ENCODE peak calls at places on chromosomes 1 and 21, in nine cellular contexts. L is ovary, E is stomach, A is colonic mucosa, P is PC-3, N is right lobe of liver, T is endodermal cell, R is left ventricle myocardium inferior, G is tibial nerve. S is an unnamed sample. For H3K4me1, the result is how much of the 10 kb centered on the place peaks cover.

GRCh38 chr1:226201029-226201593 is 14.6 kb upstream of the ACBD3 start:
- DNase-seq in L (no peak), E (no peak), A (no peak), P (peak), N (no peak), T (peak), R (no peak), G (no peak), S (no peak)

GRCh38 chr1:239725933-239726332 is 339.6 kb downstream of the CHRM3 start:
- DNase-seq in L (no peak), E (no peak), A (no peak), P (no peak), N (no peak), T (no peak), R (no peak), G (no peak), S (no peak)

GRCh38 chr21:42038826-42039425 is 28.8 kb upstream of the ZBTB21 start:
- DNase-seq in L (no peak), E (no peak), A (no peak), P (no peak), N (no peak), T (no peak), R (no peak), G (no peak), S (no peak)

GRCh38 chr1:34312359-34312758 is 135.7 kb downstream of the C1orf94 start:
- DNase-seq in L (no peak), E (no peak), A (no peak), P (no peak), N (no peak), T (no peak), R (no peak), G (no peak), S (no peak)

GRCh38 chr1:42932442-42932941 is 26.2 kb downstream of the SLC2A1 start:
- DNase-seq in L (no peak), E (no peak), A (peak), P (no peak), N (no peak), T (peak), R (no peak), G (no peak), S (no peak)

GRCh38 chr1:55364216-55364615 is 149.1 kb upstream of the USP24 start:
- DNase-seq in L (no peak), E (no peak), A (no peak), P (no peak), N (no peak), T (no peak), R (no peak), G (no peak), S (no peak)

GRCh38 chr1:3211582-3211981 is 142.6 kb downstream of the PRDM16 start:
- DNase-seq in L (no peak), E (no peak), A (no peak), P (no peak), N (no peak), T (no peak), R (no peak), G (no peak), S (no peak)

GRCh38 chr1:89198500-89199072 is at the start of gene GBP4:
- DNase-seq in L (peak), E (peak), A (peak), P (peak), N (peak), T (peak), R (peak), G (no peak), S (peak)

GRCh38 chr21:22297575-22297974 is 1299.4 kb downstream of the NCAM2 start:
- DNase-seq in L (no peak), E (no peak), A (no peak), P (no peak), N (no peak), T (no peak), R (no peak), G (no peak), S (no peak)

GRCh38 chr1:53111073-53111556 is 31.3 kb downstream of the SLC1A7 start:
- DNase-seq in L (no peak), E (peak), A (peak), P (peak), N (peak), T (no peak), R (no peak), G (no peak), S (no peak)

GRCh38 chr1:32818804-32819541 is 1.5 kb downstream of the S100PBP start:
- DNase-seq in L (no peak), E (no peak), A (peak), P (no peak), N (no peak), T (no peak), R (no peak), G (no peak), S (no peak)

DNA sequence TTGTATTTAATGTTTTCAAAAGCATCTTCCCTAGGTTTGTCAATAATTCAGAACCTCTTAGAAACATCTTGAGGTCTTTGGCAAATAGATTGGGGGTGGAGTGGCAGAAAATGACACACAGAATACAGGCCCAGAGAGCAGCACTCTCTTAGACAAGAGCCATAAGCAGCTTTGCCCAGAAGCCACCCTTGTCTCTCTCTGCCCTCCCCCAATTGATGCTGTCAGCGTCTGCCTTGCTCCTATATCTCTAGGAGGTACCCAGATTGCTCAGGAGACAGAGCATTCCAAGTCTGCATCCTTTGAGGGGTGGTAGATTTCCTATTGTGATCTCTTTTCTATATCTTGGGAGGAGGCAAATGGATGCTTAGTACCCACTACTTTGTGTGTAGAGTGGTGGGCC is 1.7 kb downstream of the RGL1 start:
- DNase-seq in L (no peak), E (no peak), A (no peak), P (no peak), N (no peak), T (no peak), R (no peak), G (no peak), S (no peak)
- H3K4me3 ChIP-seq in L (peak), E (peak), A (peak), P (no peak), N (peak), T (peak), R (peak), G (peak), S (peak)

GRCh38 chr1:209727286-209727685 is 22.6 kb downstream of the HSD11B1 start:
- DNase-seq in L (no peak), E (no peak), A (no peak), P (no peak), N (no peak), T (no peak), R (no peak), G (no peak), S (no peak)
- TF ChIP-seq CTCF in L (no peak), E (no peak), A (no peak), P (no peak), N (no peak), T (no peak), R (no peak), G (no peak), S (no peak)

DNA sequence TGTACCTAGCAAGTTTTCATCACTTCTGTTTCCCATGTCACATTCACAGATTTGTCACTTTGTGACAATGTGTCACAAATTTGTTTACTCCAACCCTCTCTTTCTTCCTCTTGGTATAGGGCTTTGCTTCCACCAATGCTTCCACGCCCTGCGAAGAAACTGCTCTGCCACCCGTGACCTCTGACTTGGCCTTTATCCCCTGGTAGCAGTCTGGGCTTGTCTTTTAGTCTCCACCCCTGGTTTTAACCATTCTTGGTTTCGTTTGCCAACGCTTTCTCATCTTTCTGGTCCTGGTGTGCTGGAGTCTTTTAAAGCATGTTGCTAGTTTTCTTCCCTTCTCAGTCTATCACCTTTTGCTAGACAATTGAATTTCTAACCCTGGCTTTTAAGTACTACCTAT is 8.1 kb downstream of the TACSTD2 start:
- DNase-seq in L (no peak), E (no peak), A (no peak), P (no peak), N (no peak), T (no peak), R (no peak), G (no peak), S (no peak)
- H3K4me1 ChIP-seq in L (under half), E (under half), A (under half), P (under half), N (under half), T (under half), R (under half), G (under half), S (under half)

GRCh38 chr1:150979723-150980056 is 2.4 kb upstream of the ANXA9 start:
- DNase-seq in L (no peak), E (no peak), A (no peak), P (no peak), N (no peak), T (no peak), R (no peak), G (no peak), S (no peak)
- H3K4me3 ChIP-seq in L (no peak), E (peak), A (no peak), P (no peak), N (peak), T (no peak), R (peak), G (no peak), S (no peak)

GRCh38 chr21:45383615-45384201 is 21.3 kb upstream of the COL18A1 start:
- DNase-seq in L (peak), E (no peak), A (no peak), P (no peak), N (peak), T (peak), R (peak), G (no peak), S (no peak)
- TF ChIP-seq CTCF in L (no peak), E (no peak), A (no peak), P (no peak), N (no peak), T (peak), R (no peak), G (no peak), S (no peak)

GRCh38 chr1:161071886-161072371 is 2.2 kb upstream of the ARHGAP30 start:
- DNase-seq in L (no peak), E (peak), A (peak), P (peak), N (no peak), T (peak), R (peak), G (no peak), S (peak)
- H3K4me1 ChIP-seq in L (under half), E (under half), A (under half), P (under half), N (under half), T (under half), R (under half), G (under half), S (under half)